ENCODE peak calls at places on chromosomes 12 and 14, in six cellular contexts. G, S, A, W, I and N are unnamed samples.

GRCh38 chr14:63224196-63224595 is 20.0 kb downstream of the RHOJ start:
- DNase-seq in G (no peak), A (no peak), S (no peak), W (no peak), I (no peak), N (peak)

GRCh38 chr12:130127527-130127908 is 34.7 kb upstream of the FZD10 start:
- DNase-seq in G (no peak), S (no peak), I (no peak), A (peak), W (no peak), N (no peak)

GRCh38 chr12:15212877-15213276 is 8.3 kb downstream of the RERG start:
- DNase-seq in A (no peak), G (no peak), S (no peak), I (no peak), W (no peak), N (no peak)

GRCh38 chr12:64819816-64820402 is 4.5 kb upstream of the TBC1D30 start:
- DNase-seq in I (no peak), A (no peak), G (no peak), W (no peak), S (no peak), N (no peak)

GRCh38 chr12:163406-163986 is 50.5 kb downstream of the SLC6A12 start:
- DNase-seq in W (no peak), A (no peak), I (no peak), S (no peak), G (no peak), N (no peak)

GRCh38 chr14:54889919-54890318 is 12.7 kb downstream of the GCH1 start:
- DNase-seq in W (no peak), I (no peak), A (no peak), S (no peak), G (no peak), N (no peak)

GRCh38 chr14:105161314-105161713 is 7.3 kb downstream of the JAG2 start:
- DNase-seq in S (no peak), A (no peak), I (no peak), G (no peak), W (no peak), N (no peak)

GRCh38 chr12:7797698-7798398 is 8.6 kb downstream of the NANOG start:
- DNase-seq in G (peak), I (peak), A (no peak), W (no peak), S (no peak), N (peak)

GRCh38 chr12:43766291-43766690 is 7.5 kb downstream of the IRAK4 start:
- DNase-seq in A (no peak), I (peak), G (peak), S (no peak), W (no peak), N (no peak)

DNA sequence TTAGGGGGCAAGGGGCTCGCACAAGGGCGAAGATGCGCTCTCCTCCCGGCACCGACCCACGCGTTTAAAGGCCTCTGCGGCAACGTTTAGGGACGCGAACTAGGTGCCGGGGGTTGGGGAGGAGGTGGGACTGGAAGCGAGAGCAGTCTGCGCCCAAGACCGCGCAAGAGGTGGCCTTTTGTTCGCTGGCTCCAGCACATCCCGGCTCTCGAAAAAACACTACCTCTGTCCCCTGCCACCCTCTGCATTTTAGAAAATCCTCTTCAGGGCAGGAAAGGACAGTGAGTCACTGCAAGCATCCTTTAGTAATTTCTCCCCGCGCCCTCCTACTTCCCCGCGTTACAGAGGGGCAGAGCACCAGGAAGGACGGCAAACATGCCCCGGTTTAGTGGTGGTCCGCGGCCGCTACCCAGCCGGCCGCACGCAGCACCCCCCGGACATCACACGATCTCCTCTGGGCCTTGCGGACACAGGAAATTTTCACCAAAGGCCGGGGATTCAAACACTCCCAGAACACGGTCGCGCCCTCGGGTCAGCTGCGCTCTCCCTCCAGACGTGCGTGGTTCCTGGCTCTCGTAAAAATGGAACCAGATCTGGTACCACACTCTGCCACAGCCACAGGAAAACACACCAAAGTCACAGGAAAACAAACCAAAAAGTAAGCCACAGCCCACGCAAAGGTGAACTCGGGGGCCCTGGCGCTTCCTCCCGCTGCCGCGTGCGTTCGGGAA is 1.1 kb downstream of the SLC38A1 start:
- DNase-seq in I (peak), A (no peak), S (no peak), W (no peak), G (peak), N (peak)
- TF ChIP-seq CTCF in I (no peak), A (no peak), S (no peak), W (no peak), G (no peak), N (no peak)

GRCh38 chr12:54011665-54012532 is 3.1 kb downstream of the HOXC8 start:
- DNase-seq in A (no peak), G (no peak), W (no peak), S (no peak), I (no peak), N (no peak)

GRCh38 chr12:54014315-54015209 is 5.8 kb downstream of the HOXC8 start:
- DNase-seq in I (no peak), S (no peak), W (no peak), A (no peak), G (no peak), N (no peak)

GRCh38 chr12:54010053-54010971 is 1.5 kb downstream of the HOXC8 start:
- DNase-seq in W (no peak), G (no peak), S (no peak), A (no peak), I (no peak), N (no peak)

GRCh38 chr12:54010972-54011664 is 2.3 kb downstream of the HOXC8 start:
- DNase-seq in A (no peak), G (no peak), W (no peak), S (no peak), I (no peak), N (no peak)

GRCh38 chr12:54012631-54013398 is 4.0 kb downstream of the HOXC8 start:
- DNase-seq in I (no peak), W (no peak), G (no peak), S (no peak), A (no peak), N (no peak)
- TF ChIP-seq CTCF in I (no peak), W (peak), G (no peak), S (peak), A (no peak), N (no peak)

GRCh38 chr12:92928962-92929915 is at the start of gene EEA1:
- DNase-seq in S (peak), G (peak), A (peak), I (peak), W (peak), N (peak)
- TF ChIP-seq CTCF in S (no peak), G (no peak), A (no peak), I (peak), W (peak), N (no peak)

GRCh38 chr14:51552768-51553426 is 98.8 kb upstream of the FRMD6 start:
- DNase-seq in S (no peak), G (no peak), W (no peak), I (no peak), A (peak), N (peak)

GRCh38 chr14:51554339-51554920 is 97.3 kb upstream of the FRMD6 start:
- DNase-seq in G (peak), A (no peak), S (no peak), I (peak), W (no peak), N (peak)

GRCh38 chr14:51552275-51552674 is 99.4 kb upstream of the FRMD6 start:
- DNase-seq in W (no peak), A (no peak), S (no peak), I (no peak), G (no peak), N (no peak)

GRCh38 chr14:51554953-51555352 is 96.8 kb upstream of the FRMD6 start:
- DNase-seq in W (no peak), A (no peak), G (peak), S (no peak), I (peak), N (peak)
- TF ChIP-seq CTCF in W (peak), A (no peak), G (peak), S (no peak), I (no peak), N (peak)